ENCODE peak calls at places on chromosomes 16 and 17, in six cellular contexts. One of them, this sample, is unnamed.

GRCh38 chr17:3032258-3033247 is 30.9 kb downstream of the OR1D5 start:
- DNase-seq in colonic mucosa: no peak
- DNase-seq in stimulated activated CD4-positive, alpha-beta T cell treated with anti-CD3 and anti-CD28 coated beads, TNF-alpha, amount 100 ng/mL, for 1 hour: no peak
- DNase-seq in activated T-helper 9 cell treated with anti-CD3 and anti-CD28 coated beads, Interleukin-2, amount 50 U/mL, for 16 hours: no peak
- DNase-seq in GM03348: no peak
- DNase-seq in upper lobe of right lung: peak
- DNase-seq in this sample: no peak

GRCh38 chr16:4604401-4604800 is 10.3 kb downstream of the UBALD1 start:
- DNase-seq in colonic mucosa: no peak
- DNase-seq in stimulated activated CD4-positive, alpha-beta T cell treated with anti-CD3 and anti-CD28 coated beads, TNF-alpha, amount 100 ng/mL, for 1 hour: no peak
- DNase-seq in activated T-helper 9 cell treated with anti-CD3 and anti-CD28 coated beads, Interleukin-2, amount 50 U/mL, for 16 hours: no peak
- DNase-seq in GM03348: no peak
- DNase-seq in upper lobe of right lung: no peak
- DNase-seq in this sample: no peak

GRCh38 chr16:12155235-12155634 is 178.7 kb downstream of the SNX29 start:
- DNase-seq in colonic mucosa: no peak
- DNase-seq in stimulated activated CD4-positive, alpha-beta T cell treated with anti-CD3 and anti-CD28 coated beads, TNF-alpha, amount 100 ng/mL, for 1 hour: no peak
- DNase-seq in activated T-helper 9 cell treated with anti-CD3 and anti-CD28 coated beads, Interleukin-2, amount 50 U/mL, for 16 hours: no peak
- DNase-seq in GM03348: no peak
- DNase-seq in upper lobe of right lung: no peak
- DNase-seq in this sample: no peak

GRCh38 chr17:80387071-80387470 is 27.9 kb upstream of the ENDOV start:
- DNase-seq in colonic mucosa: no peak
- DNase-seq in stimulated activated CD4-positive, alpha-beta T cell treated with anti-CD3 and anti-CD28 coated beads, TNF-alpha, amount 100 ng/mL, for 1 hour: no peak
- DNase-seq in activated T-helper 9 cell treated with anti-CD3 and anti-CD28 coated beads, Interleukin-2, amount 50 U/mL, for 16 hours: no peak
- DNase-seq in GM03348: no peak
- DNase-seq in upper lobe of right lung: no peak
- DNase-seq in this sample: no peak

GRCh38 chr17:42675984-42676423 is 790 bp downstream of the PLEKHH3 start:
- DNase-seq in colonic mucosa: peak
- DNase-seq in stimulated activated CD4-positive, alpha-beta T cell treated with anti-CD3 and anti-CD28 coated beads, TNF-alpha, amount 100 ng/mL, for 1 hour: no peak
- DNase-seq in activated T-helper 9 cell treated with anti-CD3 and anti-CD28 coated beads, Interleukin-2, amount 50 U/mL, for 16 hours: no peak
- DNase-seq in GM03348: peak
- DNase-seq in upper lobe of right lung: peak
- DNase-seq in this sample: no peak

GRCh38 chr16:25311039-25311438 is 53.4 kb upstream of the ZKSCAN2 start:
- DNase-seq in colonic mucosa: no peak
- DNase-seq in stimulated activated CD4-positive, alpha-beta T cell treated with anti-CD3 and anti-CD28 coated beads, TNF-alpha, amount 100 ng/mL, for 1 hour: no peak
- DNase-seq in activated T-helper 9 cell treated with anti-CD3 and anti-CD28 coated beads, Interleukin-2, amount 50 U/mL, for 16 hours: no peak
- DNase-seq in GM03348: no peak
- DNase-seq in upper lobe of right lung: no peak
- DNase-seq in this sample: no peak

GRCh38 chr16:85360323-85361277 is 248.3 kb upstream of the CIBAR2 start:
- DNase-seq in colonic mucosa: peak
- DNase-seq in stimulated activated CD4-positive, alpha-beta T cell treated with anti-CD3 and anti-CD28 coated beads, TNF-alpha, amount 100 ng/mL, for 1 hour: no peak
- DNase-seq in activated T-helper 9 cell treated with anti-CD3 and anti-CD28 coated beads, Interleukin-2, amount 50 U/mL, for 16 hours: no peak
- DNase-seq in GM03348: no peak
- DNase-seq in upper lobe of right lung: peak
- DNase-seq in this sample: no peak

GRCh38 chr17:62090021-62090824 is 25.1 kb upstream of the MED13 start:
- DNase-seq in colonic mucosa: no peak
- DNase-seq in stimulated activated CD4-positive, alpha-beta T cell treated with anti-CD3 and anti-CD28 coated beads, TNF-alpha, amount 100 ng/mL, for 1 hour: no peak
- DNase-seq in activated T-helper 9 cell treated with anti-CD3 and anti-CD28 coated beads, Interleukin-2, amount 50 U/mL, for 16 hours: no peak
- DNase-seq in GM03348: no peak
- DNase-seq in upper lobe of right lung: no peak
- DNase-seq in this sample: no peak

GRCh38 chr17:78818932-78819331 is 21.7 kb downstream of the USP36 start:
- DNase-seq in colonic mucosa: no peak
- DNase-seq in stimulated activated CD4-positive, alpha-beta T cell treated with anti-CD3 and anti-CD28 coated beads, TNF-alpha, amount 100 ng/mL, for 1 hour: peak
- DNase-seq in activated T-helper 9 cell treated with anti-CD3 and anti-CD28 coated beads, Interleukin-2, amount 50 U/mL, for 16 hours: no peak
- DNase-seq in GM03348: no peak
- DNase-seq in upper lobe of right lung: no peak
- DNase-seq in this sample: no peak

GRCh38 chr17:6752068-6752909 is 3.6 kb upstream of the XAF1 start:
- DNase-seq in colonic mucosa: no peak
- DNase-seq in stimulated activated CD4-positive, alpha-beta T cell treated with anti-CD3 and anti-CD28 coated beads, TNF-alpha, amount 100 ng/mL, for 1 hour: no peak
- DNase-seq in activated T-helper 9 cell treated with anti-CD3 and anti-CD28 coated beads, Interleukin-2, amount 50 U/mL, for 16 hours: no peak
- DNase-seq in GM03348: peak
- DNase-seq in upper lobe of right lung: no peak
- DNase-seq in this sample: no peak

GRCh38 chr17:56786989-56787482 is 46.7 kb downstream of the C17orf67 start:
- DNase-seq in colonic mucosa: no peak
- DNase-seq in stimulated activated CD4-positive, alpha-beta T cell treated with anti-CD3 and anti-CD28 coated beads, TNF-alpha, amount 100 ng/mL, for 1 hour: no peak
- DNase-seq in activated T-helper 9 cell treated with anti-CD3 and anti-CD28 coated beads, Interleukin-2, amount 50 U/mL, for 16 hours: peak
- DNase-seq in GM03348: peak
- DNase-seq in upper lobe of right lung: no peak
- DNase-seq in this sample: peak

GRCh38 chr16:53899471-53899870 is 195.5 kb downstream of the FTO start:
- DNase-seq in colonic mucosa: no peak
- DNase-seq in stimulated activated CD4-positive, alpha-beta T cell treated with anti-CD3 and anti-CD28 coated beads, TNF-alpha, amount 100 ng/mL, for 1 hour: no peak
- DNase-seq in activated T-helper 9 cell treated with anti-CD3 and anti-CD28 coated beads, Interleukin-2, amount 50 U/mL, for 16 hours: no peak
- DNase-seq in GM03348: peak
- DNase-seq in upper lobe of right lung: no peak
- DNase-seq in this sample: no peak

GRCh38 chr17:67108411-67108810 is 64.1 kb downstream of the CACNG1 start:
- DNase-seq in colonic mucosa: no peak
- DNase-seq in stimulated activated CD4-positive, alpha-beta T cell treated with anti-CD3 and anti-CD28 coated beads, TNF-alpha, amount 100 ng/mL, for 1 hour: no peak
- DNase-seq in activated T-helper 9 cell treated with anti-CD3 and anti-CD28 coated beads, Interleukin-2, amount 50 U/mL, for 16 hours: no peak
- DNase-seq in GM03348: no peak
- DNase-seq in upper lobe of right lung: no peak
- DNase-seq in this sample: no peak

GRCh38 chr16:19879241-19879792 is 5.3 kb downstream of the GPRC5B start:
- DNase-seq in colonic mucosa: no peak
- DNase-seq in stimulated activated CD4-positive, alpha-beta T cell treated with anti-CD3 and anti-CD28 coated beads, TNF-alpha, amount 100 ng/mL, for 1 hour: no peak
- DNase-seq in activated T-helper 9 cell treated with anti-CD3 and anti-CD28 coated beads, Interleukin-2, amount 50 U/mL, for 16 hours: no peak
- DNase-seq in GM03348: no peak
- DNase-seq in upper lobe of right lung: no peak
- DNase-seq in this sample: no peak

This sample was measured in stimulated activated naive CD8-positive, alpha-beta T cell treated with anti-CD3 and anti-CD28 coated beads, Interleukin-15, amount 100 ng/mL, for 72 hours.